ENCODE peak calls at places on chromosomes 7 and 10, in eight cellular contexts. B is SK-N-SH; R is fibroblast of pulmonary artery; D is epithelial cell of esophagus; C is AG09319; J is CD8-positive, alpha-beta T cell; Z is prostate gland; F is AG04450. A is an unnamed sample.

GRCh38 chr10:103448751-103449150 is 3.4 kb downstream of the CALHM2 start:
- DNase-seq in C (peak), J (no peak), B (no peak), D (peak), Z (no peak), R (peak), F (peak), A (no peak)

GRCh38 chr10:71209324-71210030 is 2.9 kb upstream of the UNC5B start:
- DNase-seq in D (no peak), R (no peak), B (no peak), J (no peak), C (no peak), F (no peak), Z (no peak), A (no peak)

GRCh38 chr7:94511763-94512162 is 2.2 kb downstream of the CASD1 start:
- DNase-seq in F (no peak), C (no peak), Z (no peak), J (no peak), R (no peak), D (peak), B (no peak), A (no peak)

GRCh38 chr7:96297873-96298272 is 24.0 kb downstream of the SLC25A13 start:
- DNase-seq in B (no peak), R (no peak), F (no peak), D (no peak), J (no peak), C (no peak), Z (no peak), A (no peak)

GRCh38 chr7:30091431-30092386 is 43.1 kb upstream of the MTURN start:
- DNase-seq in C (peak), Z (no peak), F (peak), J (no peak), B (no peak), D (peak), R (peak), A (no peak)

GRCh38 chr7:57404343-57404966 is 45.5 kb upstream of the ZNF716 start:
- DNase-seq in B (peak), R (no peak), Z (no peak), D (no peak), C (no peak), F (no peak), J (no peak), A (no peak)

GRCh38 chr7:18357691-18358090 is 137.9 kb upstream of the HDAC9 start:
- DNase-seq in B (no peak), C (no peak), R (no peak), F (no peak), J (no peak), Z (no peak), D (peak), A (no peak)

GRCh38 chr7:80307251-80307856 is 172.7 kb downstream of the GNAI1 start:
- DNase-seq in B (peak), Z (no peak), D (peak), R (peak), J (no peak), C (peak), F (no peak), A (no peak)

GRCh38 chr10:65415318-65415717 is 1510.5 kb upstream of the LRRTM3 start:
- DNase-seq in R (no peak), J (no peak), B (no peak), D (peak), C (no peak), Z (no peak), F (no peak), A (no peak)

GRCh38 chr10:4772202-4772570 is 53.8 kb upstream of the AKR1E2 start:
- DNase-seq in Z (no peak), J (no peak), D (no peak), R (no peak), F (no peak), C (no peak), B (no peak), A (no peak)

GRCh38 chr7:157000047-157000726 is 10.3 kb downstream of the MNX1 start:
- DNase-seq in B (peak), F (no peak), R (no peak), Z (no peak), C (no peak), J (no peak), D (no peak), A (no peak)

GRCh38 chr7:338295-339061 is 48.5 kb downstream of the FOXL3 start:
- DNase-seq in B (no peak), R (no peak), Z (no peak), F (no peak), J (no peak), C (no peak), D (no peak), A (no peak)

GRCh38 chr10:6713716-6714115 is 133.6 kb upstream of the PRKCQ start:
- DNase-seq in F (no peak), J (no peak), B (no peak), R (no peak), C (no peak), D (peak), Z (no peak), A (no peak)

GRCh38 chr10:555682-556350 is 133.7 kb downstream of the DIP2C start:
- DNase-seq in R (no peak), F (no peak), C (no peak), D (no peak), Z (no peak), B (no peak), J (no peak), A (no peak)

GRCh38 chr10:127563718-127564553 is 14.8 kb downstream of the NPS start:
- DNase-seq in C (no peak), J (no peak), B (peak), Z (no peak), F (no peak), R (no peak), D (peak), A (peak)

GRCh38 chr10:76543655-76544054 is 1094.0 kb downstream of the KCNMA1 start:
- DNase-seq in R (peak), J (no peak), C (no peak), Z (no peak), D (no peak), B (no peak), F (no peak), A (no peak)

GRCh38 chr7:116249969-116250553 is 39.7 kb downstream of the TES start:
- DNase-seq in Z (no peak), B (peak), D (peak), F (no peak), J (no peak), C (no peak), R (peak), A (no peak)

GRCh38 chr7:26580666-26581065 is 283.7 kb downstream of the SKAP2 start:
- DNase-seq in Z (no peak), F (no peak), R (no peak), B (no peak), D (no peak), J (no peak), C (no peak), A (no peak)

GRCh38 chr10:121710207-121710606 is 112.0 kb upstream of the FGFR2 start:
- DNase-seq in B (peak), R (peak), D (no peak), C (no peak), F (no peak), J (no peak), Z (no peak), A (no peak)

GRCh38 chr10:95295031-95295755 is 4.4 kb upstream of the PDLIM1 start:
- DNase-seq in F (no peak), D (peak), C (no peak), Z (peak), B (no peak), J (peak), R (peak), A (no peak)

GRCh38 chr7:145795132-145795531 is 321.5 kb upstream of the CNTNAP2 start:
- DNase-seq in C (no peak), R (no peak), D (no peak), J (no peak), B (no peak), F (no peak), Z (no peak), A (no peak)

GRCh38 chr10:124875596-124875995 is 66.3 kb upstream of the ZRANB1 start:
- DNase-seq in R (peak), C (peak), D (peak), Z (no peak), B (no peak), F (no peak), J (no peak), A (no peak)

GRCh38 chr7:100604976-100605911 is 3.1 kb downstream of the PCOLCE start:
- DNase-seq in J (peak), Z (no peak), F (no peak), D (no peak), B (no peak), R (no peak), C (no peak), A (no peak)

DNA sequence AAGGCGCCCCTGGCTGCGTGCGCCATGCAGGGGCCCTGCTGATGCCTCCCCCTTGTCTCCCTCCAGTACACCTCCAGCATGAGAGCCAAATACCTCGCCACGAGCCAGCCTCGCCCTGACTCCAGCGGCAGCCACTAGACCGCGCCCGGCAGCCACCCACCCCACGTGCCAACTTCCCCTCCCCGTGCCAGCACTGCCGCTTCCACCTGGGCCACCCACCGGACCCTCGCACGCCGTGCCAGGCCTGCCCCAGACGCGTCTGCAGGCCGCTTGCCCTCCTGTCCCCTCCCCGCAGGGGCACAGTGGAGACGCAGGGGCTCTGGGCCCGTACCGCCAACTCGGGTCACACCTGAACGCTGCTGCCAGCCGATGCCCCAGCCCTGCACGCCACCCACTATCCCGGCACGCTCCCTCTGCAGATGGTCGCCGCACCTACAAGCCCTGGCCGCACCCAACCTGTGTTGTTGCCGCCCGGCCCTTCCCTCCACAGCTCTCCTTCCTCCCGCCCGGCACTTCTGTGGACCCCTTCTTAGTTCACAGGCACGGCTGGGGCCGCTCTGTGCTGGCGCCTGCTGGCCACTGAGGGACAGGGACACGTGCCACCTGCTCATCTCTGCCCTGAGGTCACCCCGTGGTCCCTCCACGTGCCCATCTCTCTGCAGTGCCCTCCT is 26.3 kb upstream of the AMZ1 start:
- DNase-seq in R (no peak), J (no peak), B (peak), F (no peak), D (no peak), C (no peak), Z (no peak), A (no peak)
- TF ChIP-seq CTCF in R (peak), J (no peak), B (peak), F (peak), D (no peak), C (no peak), Z (no peak), A (no peak)

GRCh38 chr10:58782876-58783859 is 270.5 kb downstream of the BICC1 start:
- DNase-seq in D (no peak), J (no peak), C (peak), R (peak), F (no peak), B (no peak), Z (no peak), A (no peak)

GRCh38 chr10:58780481-58780880 is 267.8 kb downstream of the BICC1 start:
- DNase-seq in R (no peak), F (no peak), C (no peak), J (no peak), B (no peak), D (no peak), Z (no peak), A (no peak)

GRCh38 chr10:58778966-58779365 is 266.3 kb downstream of the BICC1 start:
- DNase-seq in R (no peak), D (no peak), C (no peak), B (no peak), F (no peak), J (no peak), Z (no peak), A (no peak)

GRCh38 chr10:58784361-58784760 is 271.7 kb downstream of the BICC1 start:
- DNase-seq in Z (no peak), D (peak), J (no peak), R (peak), B (no peak), C (no peak), F (no peak), A (no peak)

GRCh38 chr10:58781873-58782488 is 269.3 kb downstream of the BICC1 start:
- DNase-seq in Z (peak), C (no peak), F (no peak), D (peak), R (peak), B (peak), J (no peak), A (no peak)
- TF ChIP-seq CTCF in Z (peak), C (peak), F (peak), D (peak), R (peak), B (peak), J (peak), A (peak)

GRCh38 chr7:134845461-134845860 is 66.0 kb downstream of the CALD1 start:
- DNase-seq in R (no peak), B (no peak), D (peak), J (no peak), C (no peak), F (no peak), Z (no peak), A (no peak)
- TF ChIP-seq CTCF in R (peak), B (peak), D (peak), J (no peak), C (peak), F (peak), Z (peak), A (peak)

GRCh38 chr7:6725003-6725402 is 18.3 kb upstream of the ZNF12 start:
- DNase-seq in R (no peak), F (no peak), B (no peak), Z (no peak), D (no peak), J (no peak), C (no peak), A (no peak)

GRCh38 chr7:6730343-6730633 is 23.5 kb upstream of the ZNF12 start:
- DNase-seq in B (no peak), R (no peak), F (no peak), J (peak), Z (no peak), D (peak), C (no peak), A (no peak)

GRCh38 chr7:6729492-6730342 is 23.0 kb upstream of the ZNF12 start:
- DNase-seq in B (peak), R (peak), C (peak), Z (peak), D (peak), F (peak), J (peak), A (peak)
- TF ChIP-seq CTCF in B (no peak), R (no peak), C (no peak), Z (no peak), D (no peak), F (no peak), J (no peak), A (no peak)

DNA sequence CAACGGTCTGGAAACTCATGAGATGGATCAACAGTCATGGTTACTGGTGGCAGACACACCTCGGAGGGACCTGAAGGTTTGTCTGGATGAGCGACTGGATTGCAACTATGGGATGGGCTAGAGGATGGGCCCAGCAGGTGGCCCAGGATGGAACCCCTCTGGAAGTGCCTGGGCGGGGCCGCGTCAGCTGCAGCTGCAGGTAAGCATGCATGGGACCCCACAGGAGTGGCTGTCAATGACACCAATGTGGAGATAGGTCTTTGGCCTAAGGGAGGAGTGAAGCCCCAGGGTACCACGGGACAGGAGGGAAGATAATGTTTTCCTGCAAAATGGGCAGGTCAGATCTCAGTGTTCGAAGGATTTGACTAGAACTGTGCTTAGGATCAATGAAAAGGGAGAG is 103.4 kb downstream of the LANCL2 start:
- DNase-seq in F (no peak), J (no peak), D (no peak), C (no peak), B (peak), R (no peak), Z (no peak), A (no peak)
- TF ChIP-seq CTCF in F (no peak), J (no peak), D (no peak), C (no peak), B (no peak), R (no peak), Z (no peak), A (no peak)

GRCh38 chr10:123165445-123166072 is 11.4 kb downstream of the BUB3 start:
- DNase-seq in J (no peak), C (no peak), Z (no peak), F (no peak), D (no peak), R (no peak), B (peak), A (no peak)
- TF ChIP-seq CTCF in J (no peak), C (no peak), Z (no peak), F (no peak), D (no peak), R (no peak), B (peak), A (no peak)

GRCh38 chr7:99268361-99268908 is 4.2 kb upstream of the MYH16 start:
- DNase-seq in B (no peak), R (no peak), J (no peak), F (no peak), D (peak), Z (peak), C (no peak), A (no peak)

GRCh38 chr7:99275496-99275895 is 2.9 kb downstream of the MYH16 start:
- DNase-seq in C (peak), F (no peak), B (no peak), D (no peak), R (no peak), Z (no peak), J (no peak), A (no peak)

GRCh38 chr7:99267530-99268360 is 4.9 kb upstream of the MYH16 start:
- DNase-seq in J (no peak), D (peak), R (peak), C (peak), Z (peak), B (no peak), F (peak), A (peak)

GRCh38 chr7:99272476-99273045 is at the start of gene MYH16:
- DNase-seq in Z (no peak), R (no peak), D (peak), C (no peak), F (no peak), J (no peak), B (no peak), A (no peak)

GRCh38 chr7:99270702-99271101 is 1.9 kb upstream of the MYH16 start:
- DNase-seq in J (no peak), D (peak), Z (no peak), F (no peak), R (no peak), B (no peak), C (no peak), A (no peak)
- TF ChIP-seq CTCF in J (no peak), D (no peak), Z (peak), F (no peak), R (no peak), B (no peak), C (no peak), A (no peak)

GRCh38 chr10:101291254-101292193 is 62.3 kb upstream of the LBX1 start:
- DNase-seq in Z (peak), J (peak), F (no peak), B (peak), C (no peak), D (peak), R (peak), A (peak)
- TF ChIP-seq CTCF in Z (peak), J (peak), F (peak), B (peak), C (peak), D (peak), R (peak), A (peak)

GRCh38 chr7:2713370-2713769 is 25.4 kb downstream of the AMZ1 start:
- DNase-seq in R (no peak), F (no peak), J (no peak), C (no peak), Z (no peak), B (peak), D (no peak), A (peak)
- TF ChIP-seq CTCF in R (no peak), F (no peak), J (no peak), C (no peak), Z (no peak), B (no peak), D (no peak), A (no peak)